ENCODE peak calls at places on chromosomes 16 and 17, in five cellular contexts. S, L, H, W and G are unnamed samples.

GRCh38 chr17:80821546-80821945 is 170.1 kb upstream of the CHMP6 start:
- DNase-seq in S (no peak), L (no peak), H (no peak), W (no peak), G (no peak)

GRCh38 chr16:55136356-55136755 is 187.6 kb upstream of the IRX6 start:
- DNase-seq in S (peak), L (no peak), H (no peak), W (no peak), G (no peak)

GRCh38 chr16:84214451-84215066 is 23.6 kb downstream of the ADAD2 start:
- DNase-seq in S (no peak), L (no peak), H (no peak), W (no peak), G (no peak)

GRCh38 chr16:85652431-85653221 is 36.1 kb downstream of the GINS2 start:
- DNase-seq in S (peak), L (no peak), H (peak), W (peak), G (peak)

GRCh38 chr16:15958703-15959348 is 9.4 kb downstream of the ABCC1 start:
- DNase-seq in S (no peak), L (no peak), H (no peak), W (no peak), G (no peak)

GRCh38 chr16:57371494-57372371 is 557 bp upstream of the CX3CL1 start:
- DNase-seq in S (no peak), L (no peak), H (no peak), W (no peak), G (no peak)

GRCh38 chr17:67415291-67415690 is 38.2 kb downstream of the PITPNC1 start:
- DNase-seq in S (no peak), L (no peak), H (no peak), W (no peak), G (no peak)

GRCh38 chr17:42135664-42136653 is 13.4 kb downstream of the HSPB9 start:
- DNase-seq in S (peak), L (no peak), H (peak), W (peak), G (peak)

GRCh38 chr17:39229274-39229913 is 3.6 kb upstream of the STAC2 start:
- DNase-seq in S (peak), L (no peak), H (no peak), W (no peak), G (no peak)

GRCh38 chr17:2059837-2060658 is 5.1 kb downstream of the HIC1 start:
- DNase-seq in S (no peak), L (no peak), H (no peak), W (no peak), G (no peak)

GRCh38 chr16:81740163-81740562 is 38.9 kb upstream of the PLCG2 start:
- DNase-seq in S (no peak), L (peak), H (no peak), W (no peak), G (peak)

GRCh38 chr16:56732366-56732765 is 2.4 kb downstream of the NUP93 start:
- DNase-seq in S (no peak), L (peak), H (no peak), W (no peak), G (peak)

GRCh38 chr17:60514053-60514452 is 12.0 kb downstream of the APPBP2 start:
- DNase-seq in S (no peak), L (no peak), H (no peak), W (no peak), G (no peak)

GRCh38 chr17:11644265-11645212 is 46.3 kb downstream of the DNAH9 start:
- DNase-seq in S (peak), L (peak), H (peak), W (peak), G (peak)

GRCh38 chr17:1031711-1032110 is 34.8 kb downstream of the TIMM22 start:
- DNase-seq in S (peak), L (no peak), H (no peak), W (no peak), G (no peak)